ENCODE peak calls at places on chromosomes 16 and 17, in six cellular contexts. K is fibroblast of lung, P is left ventricle myocardium inferior, I is heart left ventricle, A is Peyer's patch, V is endodermal cell. Y is an unnamed sample. For H3K4me1 and H3K27me3, the result is how much of the 10 kb centered on the place peaks cover.

GRCh38 chr16:627458-628239 is 3.1 kb upstream of the WFIKKN1 start:
- DNase-seq in K (peak), P (no peak), I (no peak), A (no peak), V (no peak), Y (no peak)

GRCh38 chr17:50817142-50817751 is 18.1 kb upstream of the WFIKKN2 start:
- DNase-seq in K (peak), P (peak), I (no peak), A (peak), V (peak), Y (no peak)

GRCh38 chr16:26442333-26442732 is 624.4 kb upstream of the C16orf82 start:
- DNase-seq in K (no peak), P (no peak), I (no peak), A (no peak), V (no peak), Y (no peak)

GRCh38 chr17:31523862-31524730 is 132.6 kb downstream of the RAB11FIP4 start:
- DNase-seq in K (no peak), P (no peak), I (no peak), A (peak), V (no peak), Y (no peak)

GRCh38 chr16:15658149-15658548 is 8.1 kb downstream of the NDE1 start:
- DNase-seq in K (no peak), P (no peak), I (no peak), A (no peak), V (peak), Y (no peak)

GRCh38 chr17:82301916-82302497 is 15.4 kb downstream of the CD7 start:
- DNase-seq in K (no peak), P (no peak), I (no peak), A (no peak), V (no peak), Y (no peak)

GRCh38 chr16:51875834-51876725 is 670.9 kb downstream of the TOX3 start:
- DNase-seq in K (no peak), P (no peak), I (no peak), A (no peak), V (peak), Y (no peak)

GRCh38 chr16:54930034-54930938 is at the start of gene IRX5:
- DNase-seq in K (peak), P (peak), I (peak), A (peak), V (peak), Y (peak)

GRCh38 chr16:19555938-19556778 is 655 bp downstream of the VPS35L start:
- DNase-seq in K (peak), P (no peak), I (no peak), A (no peak), V (peak), Y (peak)

GRCh38 chr16:19690196-19690595 is 27.8 kb downstream of the KNOP1 start:
- DNase-seq in K (no peak), P (no peak), I (no peak), A (no peak), V (no peak), Y (no peak)

GRCh38 chr17:17942846-17943245 is 29.4 kb downstream of the TOM1L2 start:
- DNase-seq in K (peak), P (no peak), I (no peak), A (no peak), V (no peak), Y (no peak)

GRCh38 chr16:65061935-65062334 is 59.9 kb downstream of the CDH11 start:
- DNase-seq in K (no peak), P (no peak), I (no peak), A (no peak), V (no peak), Y (no peak)
- H3K4me1 ChIP-seq in K (under half), P (under half), I (under half), A (under half), V (under half), Y (under half)

GRCh38 chr17:66945451-66945850 is 19.1 kb upstream of the CACNG4 start:
- DNase-seq in K (peak), P (no peak), I (no peak), A (no peak), V (peak), Y (no peak)
- H3K27me3 ChIP-seq in K (under half), P (half or more), I (under half), A (under half), V (under half), Y (under half)

GRCh38 chr17:2239882-2240430 is 63.6 kb downstream of the SMG6 start:
- DNase-seq in K (peak), P (peak), I (peak), A (no peak), V (peak), Y (no peak)
- H3K4me1 ChIP-seq in K (half or more), P (half or more), I (under half), A (under half), V (under half), Y (under half)

GRCh38 chr17:79263191-79263590 is 188.6 kb downstream of the ENGASE start:
- DNase-seq in K (no peak), P (no peak), I (no peak), A (no peak), V (no peak), Y (no peak)

GRCh38 chr17:79258042-79258441 is 183.4 kb downstream of the ENGASE start:
- DNase-seq in K (no peak), P (no peak), I (no peak), A (no peak), V (no peak), Y (no peak)

GRCh38 chr17:79261361-79262072 is 186.9 kb downstream of the ENGASE start:
- DNase-seq in K (no peak), P (no peak), I (no peak), A (no peak), V (no peak), Y (no peak)

GRCh38 chr17:79258843-79259242 is 184.2 kb downstream of the ENGASE start:
- DNase-seq in K (no peak), P (no peak), I (no peak), A (no peak), V (no peak), Y (no peak)

DNA sequence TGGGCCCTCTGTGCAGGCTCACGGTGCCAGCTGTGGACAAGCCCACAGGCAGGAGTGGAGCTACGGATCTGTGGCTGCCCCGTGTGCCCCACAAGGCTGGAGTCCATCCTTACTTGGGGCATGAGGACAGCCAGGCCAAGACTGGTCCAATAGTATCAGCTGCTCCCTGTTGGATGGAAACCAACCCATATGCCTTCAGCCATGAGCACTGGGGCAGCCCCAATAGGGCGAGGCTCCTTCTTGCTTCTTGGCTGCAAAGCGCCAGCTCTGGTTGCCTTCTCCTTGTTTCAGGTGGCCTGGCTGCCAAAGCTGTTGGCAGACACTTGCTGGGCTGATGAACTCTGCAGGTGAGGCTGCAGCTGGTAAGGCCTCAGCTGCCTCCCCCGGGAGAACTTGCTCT is 188.0 kb downstream of the ENGASE start:
- DNase-seq in K (no peak), P (no peak), I (no peak), A (no peak), V (no peak), Y (no peak)
- H3K27me3 ChIP-seq in K (under half), P (half or more), I (half or more), A (under half), V (under half), Y (half or more)

DNA sequence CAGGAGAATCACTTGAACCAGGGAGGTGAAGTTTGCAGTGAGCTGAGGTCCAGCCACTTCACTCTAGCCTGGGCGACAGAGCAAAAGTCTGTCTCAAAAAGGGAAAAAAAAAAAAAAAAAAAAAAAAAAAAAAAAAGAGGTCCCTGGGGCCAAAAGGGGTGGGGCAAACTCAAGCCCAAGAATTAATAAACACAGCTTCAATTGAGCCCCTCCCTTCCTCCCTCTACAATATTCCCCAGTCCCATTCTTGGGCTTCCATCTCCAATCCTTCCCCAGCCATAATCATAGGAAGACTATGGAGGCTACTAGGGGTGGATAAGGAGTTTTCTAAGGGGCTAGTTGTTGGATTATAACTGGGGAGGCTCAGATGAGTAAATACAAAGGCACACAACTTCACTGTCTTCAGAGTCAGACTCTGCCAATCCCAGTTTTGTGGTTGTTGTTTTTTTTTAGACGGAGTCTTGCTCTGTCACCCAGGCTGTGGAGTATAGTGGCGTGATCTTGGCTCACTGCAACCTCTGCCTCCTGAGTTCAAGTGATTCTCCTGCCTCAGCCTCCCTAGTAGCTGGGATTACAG is 9.5 kb downstream of the CAVIN1 start:
- DNase-seq in K (peak), P (no peak), I (peak), A (no peak), V (no peak), Y (no peak)
- H3K4me1 ChIP-seq in K (under half), P (half or more), I (half or more), A (under half), V (under half), Y (under half)

GRCh38 chr17:73435412-73435811 is 123.6 kb upstream of the CDC42EP4 start:
- DNase-seq in K (no peak), P (no peak), I (no peak), A (no peak), V (no peak), Y (no peak)

GRCh38 chr17:73436966-73437365 is 125.2 kb upstream of the CDC42EP4 start:
- DNase-seq in K (no peak), P (no peak), I (no peak), A (no peak), V (no peak), Y (no peak)

GRCh38 chr17:73434154-73434553 is 122.4 kb upstream of the CDC42EP4 start:
- DNase-seq in K (no peak), P (no peak), I (no peak), A (no peak), V (no peak), Y (no peak)

GRCh38 chr17:73439597-73439996 is 127.8 kb upstream of the CDC42EP4 start:
- DNase-seq in K (no peak), P (no peak), I (no peak), A (no peak), V (no peak), Y (no peak)

DNA sequence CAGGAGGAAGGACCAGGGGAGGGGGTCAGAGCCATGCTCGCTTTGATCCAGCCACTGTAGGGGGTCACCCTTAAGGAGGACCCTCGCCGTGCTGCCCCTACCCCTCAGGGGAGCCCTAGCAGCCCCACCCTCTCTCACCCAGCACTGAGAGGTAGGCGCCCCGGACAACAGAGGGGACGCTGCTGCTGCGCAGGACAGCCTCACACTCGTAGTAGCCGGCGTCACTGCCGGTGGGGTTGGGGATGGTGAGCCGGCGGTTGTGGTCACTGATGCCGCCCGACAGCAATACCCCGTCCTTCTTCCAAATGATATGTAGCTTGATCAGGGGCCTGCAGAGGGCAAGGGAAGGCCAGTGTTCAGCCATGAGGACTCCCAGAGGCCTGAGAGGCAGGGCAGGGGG is 126.0 kb upstream of the CDC42EP4 start:
- DNase-seq in K (no peak), P (no peak), I (no peak), A (peak), V (no peak), Y (no peak)
- H3K27me3 ChIP-seq in K (under half), P (under half), I (under half), A (under half), V (under half), Y (under half)

GRCh38 chr17:44345497-44346026 is 460 bp downstream of the GRN start:
- DNase-seq in K (peak), P (no peak), I (peak), A (peak), V (peak), Y (peak)
- H3K4me1 ChIP-seq in K (under half), P (under half), I (under half), A (under half), V (under half), Y (under half)

Y was measured in HAP-1.